ENCODE peak calls at places on chromosomes 5 and 9, in seven cellular contexts. E is T follicular helper cell; C is IMR-90; T is small intestine; R is activated CD8-positive, alpha-beta T cell treated with anti-CD3 and anti-CD28 coated beads for 36 hours; O is DMS153; V is iPS-NIHi11. L is an unnamed sample.

GRCh38 chr9:33393581-33393980 is 8.8 kb downstream of the AQP7 start:
- DNase-seq in E (no peak), C (no peak), T (no peak), R (no peak), O (no peak), V (no peak), L (no peak)

GRCh38 chr9:36407122-36407723 is 7.2 kb upstream of the RNF38 start:
- DNase-seq in E (peak), C (peak), T (peak), R (peak), O (peak), V (peak), L (peak)

GRCh38 chr5:116585227-116585626 is 10.6 kb upstream of the SEMA6A start:
- DNase-seq in E (no peak), C (no peak), T (no peak), R (no peak), O (peak), V (no peak), L (no peak)

GRCh38 chr9:4965174-4965821 is 19.8 kb upstream of the JAK2 start:
- DNase-seq in E (no peak), C (no peak), T (no peak), R (no peak), O (no peak), V (no peak), L (no peak)

GRCh38 chr5:138946831-138947560 is 71.9 kb upstream of the LRRTM2 start:
- DNase-seq in E (no peak), C (no peak), T (no peak), R (no peak), O (no peak), V (no peak), L (no peak)

GRCh38 chr9:78144663-78145377 is 91.1 kb upstream of the CEP78 start:
- DNase-seq in E (no peak), C (no peak), T (no peak), R (no peak), O (no peak), V (no peak), L (no peak)

GRCh38 chr5:38265546-38266179 is 7.3 kb downstream of the EGFLAM start:
- DNase-seq in E (peak), C (peak), T (peak), R (peak), O (no peak), V (peak), L (no peak)

GRCh38 chr5:56273376-56274005 is 40.4 kb upstream of the ANKRD55 start:
- DNase-seq in E (no peak), C (no peak), T (no peak), R (no peak), O (no peak), V (no peak), L (no peak)

GRCh38 chr5:127041571-127041970 is 11.2 kb upstream of the MARCHF3 start:
- DNase-seq in E (no peak), C (peak), T (peak), R (no peak), O (no peak), V (no peak), L (no peak)

GRCh38 chr9:109311731-109312130 is 9.1 kb downstream of the EPB41L4B start:
- DNase-seq in E (no peak), C (no peak), T (no peak), R (peak), O (no peak), V (no peak), L (no peak)

GRCh38 chr9:34651876-34652602 is at the start of gene IL11RA:
- DNase-seq in E (no peak), C (peak), T (peak), R (peak), O (peak), V (peak), L (no peak)